ENCODE peak calls at places on chromosomes 11 and 22, in four cellular contexts. I is tibial artery; R is CD4-positive, alpha-beta memory T cell; S is GM10248. L is an unnamed sample.
A peak's percentile ranks its signal among the peaks of the same experiment; 100 is the strongest.

GRCh38 chr22:40367342-40367741 is 3.1 kb upstream of the SGSM3 start:
- DNase-seq in I (no peak), R (no peak), S (no peak), L (no peak)

GRCh38 chr11:67436459-67437081 is 912 bp downstream of the PTPRCAP start:
- DNase-seq in I (no peak), R (peak; percentile 56), S (peak; percentile 86), L (no peak)

GRCh38 chr22:37121887-37122591 is 12.5 kb upstream of the TMPRSS6 start:
- DNase-seq in I (no peak), R (peak; percentile 92), S (peak; percentile 90), L (no peak)

GRCh38 chr22:38681784-38682335 is at the start of gene TOMM22:
- DNase-seq in I (peak; percentile 82), R (peak; percentile 86), S (peak; percentile 98), L (peak; percentile 80)

GRCh38 chr22:37808294-37808657 is 542 bp downstream of the GCAT start:
- DNase-seq in I (no peak), R (no peak), S (no peak), L (no peak)

GRCh38 chr22:24683671-24684070 is 80.7 kb downstream of the GGT1 start:
- DNase-seq in I (no peak), R (no peak), S (no peak), L (no peak)

GRCh38 chr11:35272391-35272821 is 133.4 kb downstream of the CD44 start:
- DNase-seq in I (no peak), R (peak; percentile 29), S (peak; percentile 68), L (no peak)

GRCh38 chr11:4881860-4882500 is at the start of gene OR51T1:
- DNase-seq in I (no peak), R (no peak), S (no peak), L (peak; percentile 81)

GRCh38 chr11:69704508-69705245 is 855 bp upstream of the FGF19 start:
- DNase-seq in I (no peak), R (no peak), S (no peak), L (peak; percentile 73)

GRCh38 chr11:47389577-47390072 is 11.3 kb upstream of the SPI1 start:
- DNase-seq in I (no peak), R (no peak), S (no peak), L (no peak)

GRCh38 chr11:37422511-37422910 is 824.5 kb upstream of the RAG2 start:
- DNase-seq in I (no peak), R (no peak), S (no peak), L (no peak)

GRCh38 chr22:27019827-27020226 is 362.4 kb downstream of the MIAT start:
- DNase-seq in I (no peak), R (no peak), S (no peak), L (no peak)

GRCh38 chr22:46297151-46297819 is 615 bp downstream of the GTSE1 start:
- DNase-seq in I (no peak), R (no peak), S (no peak), L (peak; percentile 14)

GRCh38 chr22:29702025-29702930 is 17.5 kb upstream of the CABP7 start:
- DNase-seq in I (no peak), R (no peak), S (no peak), L (no peak)

GRCh38 chr11:75737314-75737713 is 19.7 kb downstream of the MOGAT2 start:
- DNase-seq in I (no peak), R (no peak), S (no peak), L (no peak)

GRCh38 chr11:62611705-62612365 is 740 bp downstream of the EML3 start:
- DNase-seq in I (peak; percentile 55), R (no peak), S (peak; percentile 66), L (peak; percentile 51)

GRCh38 chr11:68090706-68091105 is 30.5 kb downstream of the CHKA start:
- DNase-seq in I (no peak), R (no peak), S (peak; percentile 40), L (no peak)

GRCh38 chr11:91296628-91297027 is 928.0 kb upstream of the FAT3 start:
- DNase-seq in I (no peak), R (no peak), S (no peak), L (no peak)

GRCh38 chr11:43282607-43283440 is 29.0 kb upstream of the API5 start:
- DNase-seq in I (no peak), R (peak; percentile 26), S (peak; percentile 59), L (peak; percentile 34)

GRCh38 chr22:34972498-34972897 is 93.5 kb upstream of the ISX start:
- DNase-seq in I (no peak), R (no peak), S (no peak), L (no peak)

GRCh38 chr11:16312242-16312641 is 44.1 kb downstream of the SOX6 start:
- DNase-seq in I (no peak), R (no peak), S (no peak), L (no peak)

GRCh38 chr11:112801286-112802088 is 159.7 kb upstream of the NCAM1 start:
- DNase-seq in I (no peak), R (no peak), S (no peak), L (peak; percentile 15)

L was measured in NCI-H146.